ENCODE peak calls at places on chromosomes 16 and 17, in five cellular contexts. L is heart right ventricle; V is fibroblast of mammary gland; C is fibroblast of the aortic adventitia; Y is effector memory CD4-positive, alpha-beta T cell. P is an unnamed sample.

GRCh38 chr17:75034236-75034908 is 12.4 kb downstream of the ATP5PD start:
- DNase-seq in L (peak; percentile 90), V (peak; percentile 88), C (peak; percentile 87), Y (peak; percentile 69), P (peak; percentile 87)

GRCh38 chr17:71438631-71439146 is 682.1 kb upstream of the SOX9 start:
- DNase-seq in L (no peak), V (peak; percentile 94), C (peak; percentile 84), Y (no peak), P (peak; percentile 96)

GRCh38 chr16:2516391-2517240 is 2.9 kb downstream of the ATP6V0C start:
- DNase-seq in L (peak; percentile 18), V (no peak), C (no peak), Y (no peak), P (no peak)

GRCh38 chr17:5582177-5582885 is 2.0 kb downstream of the NLRP1 start:
- DNase-seq in L (no peak), V (no peak), C (no peak), Y (no peak), P (no peak)

GRCh38 chr17:66431080-66431795 is 128.8 kb downstream of the PRKCA start:
- DNase-seq in L (no peak), V (peak; percentile 75), C (peak; percentile 37), Y (no peak), P (no peak)

GRCh38 chr16:85307552-85308364 is 195.5 kb upstream of the CIBAR2 start:
- DNase-seq in L (no peak), V (no peak), C (no peak), Y (no peak), P (no peak)

GRCh38 chr17:2419526-2419925 is 18.7 kb upstream of the MNT start:
- DNase-seq in L (no peak), V (peak; percentile 31), C (no peak), Y (no peak), P (no peak)

GRCh38 chr17:4959261-4959965 is 8.2 kb downstream of the SPAG7 start:
- DNase-seq in L (no peak), V (no peak), C (no peak), Y (no peak), P (no peak)

GRCh38 chr17:77815127-77815905 is 143.2 kb upstream of the TNRC6C start:
- DNase-seq in L (no peak), V (no peak), C (no peak), Y (no peak), P (no peak)

GRCh38 chr16:89281829-89282228 is 64.3 kb downstream of the ZNF778 start:
- DNase-seq in L (no peak), V (no peak), C (no peak), Y (no peak), P (no peak)

GRCh38 chr16:81175325-81175891 is 63.1 kb upstream of the BCO1 start:
- DNase-seq in L (no peak), V (peak; percentile 33), C (peak; percentile 70), Y (no peak), P (peak; percentile 45)

GRCh38 chr16:66537236-66537635 is 12.7 kb downstream of the TK2 start:
- DNase-seq in L (no peak), V (no peak), C (no peak), Y (no peak), P (no peak)

GRCh38 chr16:67833035-67833417 is 9.1 kb upstream of the THAP11 start:
- DNase-seq in L (no peak), V (peak; percentile 81), C (peak; percentile 58), Y (no peak), P (peak; percentile 45)

GRCh38 chr17:36705651-36706436 is 104.5 kb downstream of the MRM1 start:
- DNase-seq in L (no peak), V (peak; percentile 27), C (peak; percentile 26), Y (peak; percentile 7), P (peak; percentile 11)

GRCh38 chr17:39995438-39995837 is 14.8 kb downstream of the PSMD3 start:
- DNase-seq in L (no peak), V (no peak), C (no peak), Y (no peak), P (no peak)

GRCh38 chr16:26158142-26158759 is 466.5 kb downstream of the HS3ST4 start:
- DNase-seq in L (no peak), V (no peak), C (no peak), Y (no peak), P (no peak)

GRCh38 chr16:86107190-86107589 is 208.2 kb downstream of the IRF8 start:
- DNase-seq in L (no peak), V (no peak), C (no peak), Y (no peak), P (no peak)

GRCh38 chr16:81432899-81433560 is 11.6 kb upstream of the CMIP start:
- DNase-seq in L (no peak), V (no peak), C (no peak), Y (no peak), P (no peak)

GRCh38 chr17:17106716-17107115 is 64.5 kb downstream of the MPRIP start:
- DNase-seq in L (peak; percentile 65), V (no peak), C (peak; percentile 79), Y (no peak), P (no peak)

GRCh38 chr17:59963738-59964454 is 644 bp downstream of the RNFT1 start:
- DNase-seq in L (peak; percentile 40), V (peak; percentile 65), C (peak; percentile 56), Y (peak; percentile 6), P (peak; percentile 70)

GRCh38 chr16:30948087-30948955 is 547 bp upstream of the ORAI3 start:
- DNase-seq in L (peak; percentile 92), V (peak; percentile 97), C (peak; percentile 98), Y (no peak), P (peak; percentile 98)

GRCh38 chr16:69241911-69242310 is 54.9 kb downstream of the SNTB2 start:
- DNase-seq in L (no peak), V (peak; percentile 33), C (peak; percentile 73), Y (no peak), P (no peak)

GRCh38 chr17:73591278-73592078 is 52.8 kb downstream of the SDK2 start:
- DNase-seq in L (no peak), V (no peak), C (no peak), Y (peak; percentile 15), P (no peak)

GRCh38 chr16:67249762-67250327 is 1.1 kb downstream of the SLC9A5 start:
- DNase-seq in L (no peak), V (no peak), C (no peak), Y (no peak), P (no peak)

GRCh38 chr17:18025596-18026407 is 13.2 kb downstream of the ATPAF2 start:
- DNase-seq in L (no peak), V (peak; percentile 55), C (peak; percentile 30), Y (no peak), P (no peak)

GRCh38 chr17:16877102-16877501 is 94.8 kb downstream of the TNFRSF13B start:
- DNase-seq in L (no peak), V (peak; percentile 33), C (no peak), Y (no peak), P (no peak)

GRCh38 chr17:68491864-68492263 is 20.4 kb upstream of the PRKAR1A start:
- DNase-seq in L (peak; percentile 29), V (peak; percentile 68), C (no peak), Y (no peak), P (no peak)

GRCh38 chr16:1573301-1573700 is 38.6 kb downstream of the IFT140 start:
- DNase-seq in L (no peak), V (no peak), C (no peak), Y (no peak), P (no peak)

GRCh38 chr17:603405-604193 is 111.0 kb downstream of the VPS53 start:
- DNase-seq in L (no peak), V (no peak), C (peak; percentile 52), Y (no peak), P (no peak)

GRCh38 chr16:49560018-49560830 is 186.6 kb downstream of the C16orf78 start:
- DNase-seq in L (peak; percentile 25), V (peak; percentile 25), C (peak; percentile 89), Y (no peak), P (peak; percentile 69)

GRCh38 chr16:49556252-49557069 is 182.9 kb downstream of the C16orf78 start:
- DNase-seq in L (no peak), V (peak; percentile 21), C (peak; percentile 58), Y (no peak), P (peak; percentile 69)

GRCh38 chr16:49559242-49559641 is 185.6 kb downstream of the C16orf78 start:
- DNase-seq in L (no peak), V (no peak), C (no peak), Y (no peak), P (no peak)

GRCh38 chr16:49558451-49558850 is 184.8 kb downstream of the C16orf78 start:
- DNase-seq in L (no peak), V (no peak), C (no peak), Y (no peak), P (no peak)

DNA sequence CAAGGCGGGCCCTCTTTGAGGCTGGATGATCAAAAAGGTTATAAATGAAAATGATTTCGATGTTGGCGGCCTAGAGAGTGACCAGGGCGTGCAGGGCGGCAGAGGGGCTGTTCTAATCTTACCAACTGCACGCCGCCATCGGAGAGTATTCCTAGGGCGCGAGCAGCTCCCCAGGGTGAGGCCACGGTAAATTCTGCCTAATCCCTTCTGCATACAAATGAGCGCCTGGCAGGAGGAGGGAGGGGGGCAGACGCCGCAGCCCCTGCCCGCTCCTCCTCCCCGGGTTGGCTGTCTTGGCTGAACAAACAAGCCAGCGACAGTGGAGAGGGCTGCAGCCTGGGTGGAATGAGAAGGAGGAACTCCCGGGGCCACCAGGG is 183.5 kb downstream of the C16orf78 start:
- DNase-seq in L (no peak), V (no peak), C (no peak), Y (no peak), P (no peak)
- H3K4me3 ChIP-seq in L (no peak overlapping the region), V (no peak overlapping the region), C (no peak overlapping the region), Y (no peak overlapping the region), P (no peak overlapping the region)

DNA sequence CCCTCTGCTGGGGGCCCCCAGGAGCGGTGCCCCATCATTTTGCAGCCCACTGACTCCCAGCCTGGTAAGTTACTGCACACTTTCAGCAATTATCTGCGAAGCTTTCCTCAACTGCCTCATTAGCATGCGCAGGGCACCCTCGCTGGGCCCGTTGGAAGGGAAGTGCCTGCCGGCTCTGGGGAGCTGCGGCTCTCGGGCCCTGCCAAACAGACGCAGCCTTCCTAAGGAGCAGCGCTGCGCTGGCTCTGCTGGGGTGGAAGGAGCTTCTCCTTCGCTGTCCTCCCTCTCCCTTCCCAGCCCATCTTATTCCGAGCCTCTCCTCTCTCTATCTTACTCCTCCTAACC is 71.0 kb downstream of the RBBP6 start:
- DNase-seq in L (no peak), V (peak; percentile 27), C (peak; percentile 17), Y (no peak), P (peak; percentile 32)
- H3K4me3 ChIP-seq in L (peak overlapping the region; percentile 27), V (peak overlapping the region; percentile 15), C (no peak overlapping the region), Y (no peak overlapping the region), P (peak overlapping the region; percentile 7)

DNA sequence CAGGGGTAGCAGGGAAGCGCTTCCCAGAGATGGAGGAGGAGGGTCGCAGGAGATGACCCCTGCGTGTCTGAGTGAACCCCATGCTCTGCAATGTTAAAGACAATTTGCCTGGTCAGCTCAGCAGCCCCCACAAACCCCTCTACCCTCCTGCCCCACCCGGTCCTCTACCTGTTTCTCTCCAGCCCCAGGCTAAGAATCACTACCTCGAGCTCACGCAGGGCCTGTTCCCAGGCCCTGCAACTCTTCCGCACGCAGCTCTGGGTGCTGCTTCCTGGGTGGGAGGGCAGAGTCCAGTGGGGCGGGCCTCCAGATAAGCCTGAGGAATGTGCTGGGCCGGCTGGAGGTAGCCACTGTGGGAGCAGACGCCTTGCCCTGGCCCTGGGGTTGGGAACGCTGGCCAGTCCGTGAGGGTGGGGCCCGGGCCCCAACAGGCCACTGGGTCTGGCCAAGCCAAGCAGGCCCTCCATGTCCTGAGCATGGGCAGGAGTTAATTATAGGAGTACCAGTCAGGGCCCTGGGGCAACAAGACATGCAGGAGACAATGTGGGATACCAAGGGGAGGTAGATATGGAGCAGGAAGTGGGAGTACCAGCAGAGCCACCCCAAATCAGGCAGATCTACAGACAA is 6.1 kb downstream of the DOK4 start:
- DNase-seq in L (no peak), V (peak; percentile 29), C (peak; percentile 80), Y (no peak), P (no peak)
- H3K4me3 ChIP-seq in L (peak overlapping the region; percentile 54), V (peak overlapping the region; percentile 62), C (peak overlapping the region; percentile 72), Y (no peak overlapping the region), P (peak overlapping the region; percentile 55)

GRCh38 chr17:32822996-32823395 is 53.9 kb downstream of the MYO1D start:
- DNase-seq in L (no peak), V (peak; percentile 35), C (no peak), Y (no peak), P (peak; percentile 5)
- H3K4me3 ChIP-seq in L (peak overlapping the region; percentile 38), V (no peak overlapping the region), C (no peak overlapping the region), Y (no peak overlapping the region), P (no peak overlapping the region)